ENCODE peak calls at places on chromosomes 11 and 22, in ten cellular contexts. S is left ventricle myocardium inferior; E is adipocyte; G is gastrocnemius medialis; C is prostate gland; D is heart right ventricle; B is IMR-90; X is CD8-positive, alpha-beta memory T cell; L is GM23338; K is right lobe of liver. T is an unnamed sample. For H3K4me1, the result is how much of the 10 kb centered on the place peaks cover.

GRCh38 chr22:28002181-28002700 is 83.2 kb upstream of the PITPNB start:
- DNase-seq in D (no peak), S (no peak), L (no peak), B (no peak), X (no peak), G (no peak), E (peak), K (no peak), C (no peak), T (no peak)

GRCh38 chr11:122317337-122317736 is 201.3 kb upstream of the BLID start:
- DNase-seq in L (no peak), C (no peak), G (no peak), D (no peak), S (no peak), B (peak), X (no peak), K (no peak), E (peak), T (no peak)

GRCh38 chr11:116643521-116643920 is 129.3 kb downstream of the BUD13 start:
- DNase-seq in C (no peak), X (no peak), S (no peak), L (no peak), G (no peak), B (no peak), E (no peak), K (no peak), D (no peak), T (no peak)

GRCh38 chr11:47061429-47062178 is 115.1 kb downstream of the ARFGAP2 start:
- DNase-seq in B (no peak), K (no peak), D (no peak), L (peak), G (no peak), S (no peak), X (no peak), E (no peak), C (no peak), T (no peak)

GRCh38 chr22:32764330-32765116 is 37.0 kb upstream of the TIMP3 start:
- DNase-seq in S (peak), K (no peak), C (no peak), G (peak), D (peak), X (no peak), L (peak), E (peak), B (peak), T (peak)

GRCh38 chr11:65169164-65169641 is 830 bp upstream of the SPDYC start:
- DNase-seq in B (peak), K (no peak), X (no peak), D (no peak), S (no peak), C (no peak), L (no peak), G (no peak), E (no peak), T (no peak)

GRCh38 chr11:63768232-63769043 is at the start of gene ZFTA:
- DNase-seq in K (peak), E (peak), C (peak), S (peak), G (no peak), L (peak), X (peak), B (peak), D (peak), T (no peak)

GRCh38 chr11:15911377-15912044 is 444.8 kb downstream of the SOX6 start:
- DNase-seq in G (peak), S (peak), D (peak), E (peak), C (no peak), K (no peak), L (no peak), B (peak), X (no peak), T (peak)

GRCh38 chr11:993632-994167 is 42.8 kb downstream of the MUC6 start:
- DNase-seq in X (no peak), B (no peak), K (no peak), E (no peak), C (no peak), L (no peak), S (no peak), G (no peak), D (no peak), T (no peak)

GRCh38 chr22:44329179-44329796 is 16.5 kb upstream of the SHISAL1 start:
- DNase-seq in C (no peak), K (no peak), D (no peak), S (no peak), X (no peak), L (no peak), G (no peak), E (no peak), B (peak), T (no peak)

GRCh38 chr11:47552086-47552580 is 799 bp downstream of the CELF1 start:
- DNase-seq in X (no peak), K (peak), L (peak), S (peak), G (peak), D (peak), C (no peak), B (peak), E (peak), T (no peak)

GRCh38 chr11:111206472-111206871 is 39.1 kb upstream of the POU2AF2 start:
- DNase-seq in C (no peak), B (peak), X (no peak), E (peak), S (no peak), K (no peak), D (no peak), L (no peak), G (no peak), T (no peak)

DNA sequence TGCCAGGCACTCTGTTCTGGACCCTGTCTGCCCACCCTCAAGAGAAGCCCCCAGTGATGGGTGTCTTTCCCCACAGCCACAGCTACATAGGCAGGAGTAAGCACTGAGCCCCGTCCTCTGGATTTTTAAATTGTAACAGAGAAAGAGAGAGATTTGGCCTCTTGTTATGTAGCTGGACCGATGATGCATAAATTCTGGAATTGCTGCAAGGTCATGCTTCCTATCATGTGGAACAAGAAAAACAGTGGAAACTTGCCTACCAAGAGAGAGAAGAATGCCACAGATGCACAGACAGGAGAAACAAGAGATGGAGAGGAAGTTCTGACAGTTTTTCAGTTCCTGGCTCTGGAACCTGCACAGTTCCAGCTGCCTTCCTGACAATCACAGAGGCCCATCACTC is 150.2 kb downstream of the ETS1 start:
- DNase-seq in D (no peak), C (no peak), K (no peak), L (no peak), G (no peak), B (peak), S (no peak), X (no peak), E (peak), T (no peak)
- H3K4me1 ChIP-seq in D (under half), C (under half), K (under half), L (under half), G (under half), B (under half), S (under half), X (under half), E (under half), T (under half)

GRCh38 chr11:19646921-19647320 is 65.7 kb upstream of the NAV2 start:
- DNase-seq in G (no peak), K (no peak), E (peak), L (no peak), D (no peak), B (peak), X (no peak), S (no peak), C (no peak), T (no peak)
- H3K4me1 ChIP-seq in G (under half), K (under half), E (under half), L (under half), D (under half), B (under half), X (under half), S (under half), C (under half), T (under half)

GRCh38 chr11:85799142-85799541 is 11.8 kb downstream of the SYTL2 start:
- DNase-seq in G (no peak), B (no peak), C (no peak), S (no peak), E (no peak), X (no peak), D (no peak), L (no peak), K (no peak), T (no peak)
- H3K4me1 ChIP-seq in G (under half), B (under half), C (under half), S (under half), E (under half), X (under half), D (under half), L (under half), K (under half), T (under half)

GRCh38 chr22:37368058-37368457 is 59.2 kb downstream of the ELFN2 start:
- DNase-seq in E (no peak), C (no peak), B (no peak), K (no peak), X (no peak), G (no peak), D (no peak), L (no peak), S (no peak), T (no peak)
- H3K4me1 ChIP-seq in E (under half), C (under half), B (under half), K (under half), X (under half), G (under half), D (under half), L (under half), S (under half), T (under half)